ENCODE peak calls at places on chromosomes 5 and 9, in seven cellular contexts. P, D, Z, I, Y, W and L are unnamed samples.

GRCh38 chr5:62271870-62272269 is 34.1 kb upstream of the KIF2A start:
- DNase-seq in Z (no peak), W (no peak), Y (no peak), I (no peak), P (no peak), D (no peak), L (no peak)

GRCh38 chr9:95108777-95109176 is 208.7 kb downstream of the FANCC start:
- DNase-seq in Z (no peak), I (no peak), D (no peak), P (no peak), W (no peak), Y (no peak), L (no peak)

GRCh38 chr9:33464045-33464636 is 9.6 kb downstream of the NOL6 start:
- DNase-seq in I (peak), P (no peak), Z (no peak), Y (no peak), D (no peak), W (no peak), L (no peak)

GRCh38 chr9:108937561-108938305 is 3.5 kb downstream of the ABITRAM start:
- DNase-seq in Y (no peak), Z (no peak), D (no peak), P (no peak), I (no peak), W (no peak), L (no peak)

GRCh38 chr5:160851481-160851880 is 530 bp downstream of the ATP10B start:
- DNase-seq in Y (no peak), P (no peak), Z (no peak), D (no peak), I (no peak), W (no peak), L (no peak)

GRCh38 chr9:82939451-82939850 is 123.5 kb downstream of the RASEF start:
- DNase-seq in D (no peak), W (no peak), Z (no peak), Y (no peak), I (no peak), P (no peak), L (peak)

GRCh38 chr9:130994135-130994534 is 14.8 kb upstream of the LAMC3 start:
- DNase-seq in P (no peak), I (no peak), Y (no peak), Z (no peak), W (no peak), D (no peak), L (no peak)

GRCh38 chr9:71767421-71768321 is 642 bp downstream of the CEMIP2 start:
- DNase-seq in I (no peak), P (no peak), Y (peak), Z (no peak), D (peak), W (no peak), L (no peak)

GRCh38 chr9:104872959-104873850 is 54.8 kb downstream of the ABCA1 start:
- DNase-seq in P (no peak), I (peak), Y (no peak), W (peak), Z (no peak), D (no peak), L (no peak)

GRCh38 chr5:66643383-66643782 is 47.2 kb downstream of the MAST4 start:
- DNase-seq in D (no peak), Z (no peak), P (no peak), W (no peak), Y (no peak), I (no peak), L (no peak)

GRCh38 chr5:155794801-155795200 is 532.2 kb upstream of the SGCD start:
- DNase-seq in Z (no peak), D (no peak), I (no peak), P (peak), Y (no peak), W (no peak), L (peak)

GRCh38 chr9:71762900-71763653 is 5.2 kb downstream of the CEMIP2 start:
- DNase-seq in Z (no peak), Y (no peak), I (no peak), D (no peak), W (peak), P (no peak), L (no peak)

GRCh38 chr9:107190031-107190935 is 92.8 kb upstream of the RAD23B start:
- DNase-seq in D (no peak), P (no peak), W (peak), Y (no peak), I (peak), Z (no peak), L (no peak)

GRCh38 chr9:77237896-77238295 is 60.6 kb downstream of the VPS13A start:
- DNase-seq in Y (no peak), W (no peak), I (no peak), Z (no peak), P (no peak), D (no peak), L (no peak)

GRCh38 chr9:133702798-133703570 is 35.2 kb downstream of the SARDH start:
- DNase-seq in D (no peak), Z (no peak), W (no peak), I (no peak), Y (no peak), P (no peak), L (no peak)

GRCh38 chr9:70413798-70414775 is at the start of gene KLF9:
- DNase-seq in W (peak), D (peak), Y (peak), I (peak), Z (peak), P (peak), L (peak)

GRCh38 chr5:142801495-142801871 is 31.3 kb downstream of the ARHGAP26 start:
- DNase-seq in W (no peak), Z (no peak), D (no peak), P (no peak), Y (no peak), I (no peak), L (no peak)

GRCh38 chr5:178453224-178453623 is 137.0 kb downstream of the COL23A1 start:
- DNase-seq in I (no peak), D (peak), Z (no peak), Y (no peak), W (no peak), P (no peak), L (no peak)

GRCh38 chr5:133821311-133821741 is 147.1 kb downstream of the C5orf15 start:
- DNase-seq in I (no peak), Z (no peak), P (no peak), W (no peak), D (no peak), Y (no peak), L (no peak)

GRCh38 chr5:28077291-28078240 is 1039.2 kb upstream of the CDH9 start:
- DNase-seq in D (peak), Y (no peak), Z (no peak), P (no peak), I (no peak), W (no peak), L (no peak)

GRCh38 chr5:65721050-65721774 is 697 bp downstream of the SGTB start:
- DNase-seq in I (peak), Z (no peak), D (peak), P (no peak), W (peak), Y (no peak), L (peak)

GRCh38 chr9:118059520-118060278 is 355.5 kb downstream of the TLR4 start:
- DNase-seq in W (peak), I (no peak), Z (no peak), Y (peak), D (peak), P (no peak), L (no peak)

GRCh38 chr9:77011973-77012817 is 7.3 kb upstream of the FOXB2 start:
- DNase-seq in Z (no peak), I (peak), P (peak), W (peak), D (peak), Y (peak), L (no peak)

GRCh38 chr5:38789134-38789533 is 56.7 kb upstream of the OSMR start:
- DNase-seq in P (no peak), I (no peak), D (no peak), W (no peak), Z (no peak), Y (no peak), L (no peak)

GRCh38 chr5:142874537-142874936 is 104.4 kb downstream of the ARHGAP26 start:
- DNase-seq in W (peak), P (no peak), Z (no peak), Y (no peak), D (no peak), I (no peak), L (peak)

GRCh38 chr9:95055851-95056551 is 261.5 kb downstream of the FANCC start:
- DNase-seq in Z (no peak), Y (no peak), W (no peak), D (no peak), I (peak), P (no peak), L (no peak)

GRCh38 chr9:77659926-77660325 is 11.8 kb upstream of the GNA14 start:
- DNase-seq in Z (no peak), D (no peak), Y (no peak), P (no peak), I (no peak), W (no peak), L (no peak)

GRCh38 chr9:13292782-13293181 is 13.3 kb upstream of the MPDZ start:
- DNase-seq in Z (no peak), Y (no peak), W (no peak), I (no peak), D (no peak), P (no peak), L (no peak)

GRCh38 chr5:51382759-51383493 is at the start of gene ISL1:
- DNase-seq in D (peak), Y (peak), I (peak), P (peak), Z (no peak), W (no peak), L (no peak)

GRCh38 chr5:77816686-77817085 is 40.5 kb upstream of the TBCA start:
- DNase-seq in Y (no peak), I (no peak), Z (no peak), D (no peak), P (no peak), W (no peak), L (no peak)

GRCh38 chr5:138469540-138470321 is 4.5 kb downstream of the EGR1 start:
- DNase-seq in I (peak), W (no peak), D (peak), Z (no peak), P (peak), Y (no peak), L (no peak)

GRCh38 chr9:111572945-111573604 is 26.4 kb downstream of the PTGR1 start:
- DNase-seq in D (no peak), P (no peak), W (no peak), Z (no peak), I (no peak), Y (no peak), L (no peak)
- TF ChIP-seq JUND in D (no peak), P (no peak), W (no peak), Z (no peak), I (no peak), Y (no peak), L (no peak)

DNA sequence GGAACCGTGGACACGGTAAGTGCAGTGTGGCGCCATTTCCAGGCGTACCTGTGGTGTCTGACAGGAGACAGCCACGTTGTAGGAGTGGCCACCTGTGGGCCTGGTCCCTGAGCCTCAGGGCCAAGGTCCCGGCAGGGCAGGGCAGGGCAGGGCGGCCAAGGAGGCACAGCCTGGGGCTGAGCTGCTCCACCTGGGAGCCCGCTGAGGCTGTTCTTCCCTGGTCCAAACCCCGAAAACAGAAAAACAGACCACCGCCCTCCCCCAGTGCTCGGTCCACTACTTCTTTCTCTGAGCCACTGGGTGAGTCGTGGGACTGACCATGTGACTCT is 8.6 kb downstream of the PMPCA start:
- DNase-seq in P (no peak), Z (no peak), I (no peak), Y (no peak), W (no peak), D (no peak), L (no peak)
- TF ChIP-seq JUND in P (no peak), Z (no peak), I (no peak), Y (no peak), W (no peak), D (no peak), L (no peak)

DNA sequence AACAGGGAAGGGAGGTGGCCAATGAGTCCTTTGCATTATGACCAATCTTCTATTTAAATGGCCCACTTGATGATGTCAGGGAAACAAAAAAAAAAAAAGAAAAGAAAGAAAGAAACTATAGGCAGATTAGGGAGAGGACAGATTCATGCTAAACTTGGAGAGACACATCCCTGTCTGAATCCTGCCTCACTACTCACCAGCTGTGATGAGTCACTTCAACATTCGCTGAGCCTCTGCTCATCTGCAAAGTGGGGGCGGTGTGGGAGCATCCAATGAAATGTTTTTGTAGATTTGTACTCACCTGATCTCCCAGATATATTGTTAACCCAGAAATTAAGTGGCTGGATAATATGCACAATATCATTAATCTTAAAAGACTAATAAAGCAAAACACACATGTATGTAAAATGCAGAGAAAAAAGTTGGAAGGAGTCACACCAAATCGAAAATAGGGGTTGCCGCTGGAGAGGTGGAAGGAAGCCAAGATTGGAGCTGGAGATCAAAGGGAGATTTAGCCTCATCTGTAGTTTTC is 17.1 kb upstream of the ERGIC1 start:
- DNase-seq in P (no peak), Y (no peak), Z (no peak), I (no peak), W (no peak), D (peak), L (no peak)
- TF ChIP-seq JUND in P (peak), Y (no peak), Z (no peak), I (peak), W (no peak), D (peak), L (no peak)

DNA sequence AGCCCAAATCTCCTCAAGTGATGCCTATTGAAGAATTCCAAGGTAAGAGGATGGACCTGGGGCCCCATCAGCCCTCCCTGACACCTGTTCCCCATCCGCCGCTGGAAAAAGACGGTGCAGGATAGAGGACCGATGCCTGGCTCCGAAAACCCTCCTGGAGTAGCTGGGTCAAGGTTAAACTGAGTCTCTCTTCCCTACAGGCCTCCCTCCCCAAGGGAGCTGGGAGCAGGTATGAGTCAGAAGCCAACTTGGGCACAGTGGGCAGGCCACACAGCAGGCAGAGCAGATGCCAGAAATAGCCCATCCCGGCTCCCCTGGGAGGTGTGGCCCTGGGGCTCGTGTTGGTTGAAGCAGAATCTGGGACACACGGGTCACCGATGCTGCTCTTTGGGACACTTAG is 75.6 kb downstream of the NTNG2 start:
- DNase-seq in I (no peak), P (no peak), D (no peak), Y (no peak), W (no peak), Z (no peak), L (no peak)
- TF ChIP-seq JUND in I (no peak), P (no peak), D (no peak), Y (no peak), W (no peak), Z (no peak), L (no peak)

DNA sequence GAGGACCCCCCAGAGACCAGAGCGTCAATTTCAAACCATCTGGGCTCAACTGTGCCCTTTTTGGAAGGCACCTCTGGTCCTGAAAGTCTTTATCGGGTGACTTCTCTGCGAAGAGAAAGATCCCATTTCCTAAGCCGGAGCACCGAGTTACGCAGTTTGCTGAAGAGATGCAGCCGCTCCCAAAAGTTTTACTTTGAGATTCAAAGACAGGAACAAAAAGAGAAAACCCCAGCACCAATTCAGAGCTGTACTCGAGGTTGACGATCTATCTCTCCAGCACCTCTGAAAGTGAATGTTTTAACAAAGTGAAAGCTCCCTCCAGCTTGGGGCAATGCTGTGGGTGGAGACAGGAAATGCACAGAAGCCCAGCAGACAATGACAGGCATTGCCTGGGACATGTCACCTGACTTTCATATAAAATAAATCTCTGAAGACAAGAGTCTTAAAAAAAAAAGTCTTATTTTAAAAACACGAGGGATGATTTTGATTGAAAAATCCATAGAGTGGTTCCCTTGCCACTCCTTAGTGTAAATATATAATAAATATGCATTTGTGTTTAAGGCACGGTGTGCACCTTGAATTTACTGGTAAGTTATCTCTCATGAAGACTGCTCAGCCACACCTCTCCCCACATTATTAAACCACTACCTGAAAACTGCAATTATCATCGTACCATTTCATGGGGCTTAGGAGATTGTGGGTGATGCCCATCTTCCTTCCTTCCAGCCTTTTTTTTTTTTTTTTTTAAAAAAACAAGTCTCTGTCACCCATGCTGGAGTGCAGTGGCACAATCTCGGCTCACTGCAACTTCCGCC is 79.9 kb downstream of the FNBP1 start:
- DNase-seq in Z (peak), P (no peak), Y (no peak), D (peak), I (no peak), W (no peak), L (no peak)
- TF ChIP-seq JUND in Z (no peak), P (no peak), Y (no peak), D (no peak), I (no peak), W (no peak), L (no peak)

DNA sequence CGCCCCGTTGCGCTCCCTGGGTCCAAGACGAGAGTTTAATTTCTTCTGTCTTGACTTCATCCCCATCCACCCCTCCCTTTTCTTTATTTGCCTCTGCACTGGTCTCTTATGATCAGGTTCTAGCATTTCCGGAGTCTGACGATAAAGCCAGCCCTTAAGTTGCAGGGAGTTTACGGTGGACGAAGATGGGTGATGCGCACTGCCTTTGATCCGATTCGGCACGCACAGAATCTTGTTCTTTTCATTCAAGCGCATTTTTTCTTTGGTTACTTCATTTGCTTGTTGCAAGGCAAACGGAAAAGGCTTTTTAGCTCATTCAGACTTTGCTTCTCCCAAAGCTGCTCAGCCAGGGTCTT is 490 bp upstream of the MCTP1 start:
- DNase-seq in P (no peak), D (no peak), Z (no peak), I (no peak), Y (no peak), W (no peak), L (no peak)
- TF ChIP-seq JUND in P (no peak), D (no peak), Z (no peak), I (no peak), Y (no peak), W (no peak), L (no peak)

GRCh38 chr5:82308997-82309670 is 31.0 kb upstream of the RPS23 start:
- DNase-seq in I (no peak), Z (no peak), P (no peak), D (no peak), Y (no peak), W (no peak), L (no peak)

GRCh38 chr5:82306151-82306550 is 28.0 kb upstream of the RPS23 start:
- DNase-seq in D (no peak), Z (no peak), I (no peak), Y (no peak), P (no peak), W (no peak), L (no peak)

GRCh38 chr5:82308416-82308815 is 30.3 kb upstream of the RPS23 start:
- DNase-seq in I (no peak), P (no peak), Z (no peak), Y (no peak), D (no peak), W (no peak), L (no peak)

GRCh38 chr5:82312373-82312856 is 34.3 kb upstream of the RPS23 start:
- DNase-seq in P (peak), Y (peak), Z (no peak), I (peak), W (peak), D (peak), L (peak)

GRCh38 chr5:82307431-82307830 is 29.3 kb upstream of the RPS23 start:
- DNase-seq in W (no peak), Y (no peak), D (no peak), Z (no peak), P (no peak), I (no peak), L (no peak)
- TF ChIP-seq JUND in W (no peak), Y (no peak), D (no peak), Z (no peak), P (no peak), I (no peak), L (no peak)

DNA sequence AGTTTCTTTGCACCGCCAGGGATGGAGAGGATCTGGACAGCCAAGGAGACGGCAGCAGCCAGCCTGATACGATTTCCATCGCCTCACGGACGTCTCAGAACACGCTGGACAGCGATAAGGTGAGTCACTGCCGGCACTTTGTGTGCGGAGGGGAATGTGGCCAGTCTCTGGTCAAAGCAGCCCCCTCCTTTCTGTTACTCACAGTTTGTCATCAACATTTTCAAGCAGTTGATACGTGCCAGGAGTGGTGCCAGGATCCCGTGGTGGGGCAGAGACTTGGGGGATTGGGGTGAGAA is 175.1 kb upstream of the OTULINL start:
- DNase-seq in W (no peak), I (no peak), Y (no peak), P (no peak), Z (no peak), D (peak), L (no peak)
- TF ChIP-seq JUND in W (no peak), I (peak), Y (no peak), P (no peak), Z (no peak), D (peak), L (no peak)

GRCh38 chr9:88949425-88949824 is 41.8 kb upstream of the S1PR3 start:
- DNase-seq in W (no peak), D (peak), P (no peak), Y (no peak), Z (no peak), I (no peak), L (no peak)
- TF ChIP-seq JUND in W (no peak), D (no peak), P (no peak), Y (no peak), Z (no peak), I (no peak), L (no peak)